ENCODE peak calls at places on chromosomes 13 and 19, in seven cellular contexts. S, M, R, V, L, K and G are unnamed samples.

GRCh38 chr13:103556681-103557080 is 490.5 kb upstream of the SLC10A2 start:
- DNase-seq in V (no peak), L (no peak), S (no peak), M (no peak), K (no peak), R (no peak), G (no peak)

GRCh38 chr13:74024856-74025255 is 109.3 kb downstream of the KLF12 start:
- DNase-seq in R (no peak), L (no peak), M (no peak), S (no peak), V (peak; percentile 37), K (no peak), G (no peak)

GRCh38 chr13:36673352-36673751 is 468 bp upstream of the SERTM1 start:
- DNase-seq in L (no peak), R (no peak), M (peak; percentile 82), K (no peak), V (no peak), S (no peak), G (no peak)

GRCh38 chr19:18743281-18743825 is 47.8 kb downstream of the COMP start:
- DNase-seq in L (no peak), K (no peak), V (peak; percentile 85), S (no peak), R (no peak), M (peak; percentile 87), G (no peak)

GRCh38 chr19:45785781-45786532 is 3.7 kb upstream of the DMPK start:
- DNase-seq in L (no peak), M (no peak), V (no peak), S (no peak), R (no peak), K (no peak), G (no peak)

GRCh38 chr19:11894851-11895250 is 7.3 kb downstream of the ZNF69 start:
- DNase-seq in S (no peak), V (no peak), R (no peak), L (no peak), K (no peak), M (no peak), G (no peak)

GRCh38 chr13:26601669-26602068 is 44.2 kb downstream of the WASF3 start:
- DNase-seq in V (no peak), K (peak; percentile 82), S (no peak), M (no peak), R (peak; percentile 70), L (no peak), G (peak; percentile 11)

GRCh38 chr13:31722684-31723083 is 16.6 kb upstream of the RXFP2 start:
- DNase-seq in V (no peak), S (no peak), K (peak; percentile 49), M (no peak), L (peak; percentile 71), R (no peak), G (peak; percentile 2)

GRCh38 chr19:49450405-49450804 is 1.2 kb downstream of the PIH1D1 start:
- DNase-seq in R (no peak), L (no peak), S (no peak), V (no peak), M (no peak), K (no peak), G (no peak)

GRCh38 chr19:10037809-10038208 is 24.5 kb downstream of the RDH8 start:
- DNase-seq in M (peak; percentile 22), R (peak; percentile 67), K (no peak), L (no peak), V (no peak), S (no peak), G (no peak)

GRCh38 chr19:35090160-35090794 is 25.3 kb upstream of the FXYD3 start:
- DNase-seq in R (peak; percentile 89), V (peak; percentile 49), L (peak; percentile 30), M (no peak), K (peak; percentile 69), S (peak; percentile 15), G (no peak)

GRCh38 chr13:46668302-46668720 is 115.3 kb downstream of the LRCH1 start:
- DNase-seq in K (peak; percentile 87), L (no peak), S (no peak), V (no peak), R (no peak), M (no peak), G (no peak)